ENCODE peak calls at places on chromosomes 16 and 17, in five cellular contexts. L is fibroblast of the aortic adventitia, C is fibroblast of mammary gland, H is breast epithelium, E is mucosa of descending colon. M is an unnamed sample.

GRCh38 chr16:53944026-53944425 is 240.1 kb downstream of the FTO start:
- DNase-seq in L (no peak), C (peak), H (no peak), E (no peak), M (no peak)

GRCh38 chr17:4796550-4796915 is 569 bp downstream of the PSMB6 start:
- DNase-seq in L (peak), C (peak), H (no peak), E (peak), M (peak)

GRCh38 chr17:70552230-70552981 is 383.1 kb downstream of the KCNJ2 start:
- DNase-seq in L (peak), C (peak), H (no peak), E (peak), M (peak)

GRCh38 chr17:2478446-2478845 is 33.2 kb downstream of the METTL16 start:
- DNase-seq in L (no peak), C (no peak), H (no peak), E (no peak), M (no peak)

GRCh38 chr16:85416267-85417109 is 196.6 kb upstream of the GSE1 start:
- DNase-seq in L (peak), C (peak), H (peak), E (peak), M (peak)

GRCh38 chr17:34248807-34249496 is 6.1 kb upstream of the CCL2 start:
- DNase-seq in L (no peak), C (no peak), H (no peak), E (no peak), M (no peak)

GRCh38 chr16:68247932-68248331 is 2.8 kb downstream of the PLA2G15 start:
- DNase-seq in L (no peak), C (no peak), H (no peak), E (no peak), M (no peak)

GRCh38 chr16:1420111-1420539 is 422 bp downstream of the UQCC4 start:
- DNase-seq in L (no peak), C (no peak), H (no peak), E (peak), M (no peak)

GRCh38 chr17:49739662-49740271 is 24.2 kb downstream of the FAM117A start:
- DNase-seq in L (no peak), C (peak), H (peak), E (peak), M (peak)

GRCh38 chr16:27475561-27475960 is 73.6 kb downstream of the IL21R start:
- DNase-seq in L (peak), C (peak), H (no peak), E (no peak), M (peak)

GRCh38 chr16:72876221-72876620 is 171.7 kb downstream of the ZFHX3 start:
- DNase-seq in L (peak), C (peak), H (no peak), E (peak), M (peak)

GRCh38 chr16:81752225-81752875 is 26.7 kb upstream of the PLCG2 start:
- DNase-seq in L (no peak), C (no peak), H (no peak), E (peak), M (no peak)

GRCh38 chr16:67029249-67030096 is 524 bp downstream of the CBFB start:
- DNase-seq in L (peak), C (peak), H (peak), E (peak), M (peak)

GRCh38 chr16:82726306-82726705 is 99.5 kb downstream of the CDH13 start:
- DNase-seq in L (no peak), C (no peak), H (no peak), E (no peak), M (no peak)

GRCh38 chr17:6162216-6162615 is 92.0 kb downstream of the WSCD1 start:
- DNase-seq in L (no peak), C (no peak), H (no peak), E (no peak), M (no peak)

GRCh38 chr16:19844945-19845641 is 39.6 kb downstream of the GPRC5B start:
- DNase-seq in L (peak), C (peak), H (no peak), E (peak), M (peak)

GRCh38 chr16:49969356-49970030 is 55.5 kb upstream of the CNEP1R1 start:
- DNase-seq in L (no peak), C (no peak), H (no peak), E (no peak), M (no peak)

GRCh38 chr16:66116163-66116792 is 250.2 kb upstream of the CDH5 start:
- DNase-seq in L (peak), C (peak), H (no peak), E (no peak), M (peak)

GRCh38 chr17:42679001-42679491 is 2.3 kb upstream of the PLEKHH3 start:
- DNase-seq in L (peak), C (peak), H (no peak), E (peak), M (peak)

GRCh38 chr16:75193730-75194444 is 13.1 kb downstream of the CTRB2 start:
- DNase-seq in L (no peak), C (no peak), H (no peak), E (no peak), M (no peak)

GRCh38 chr17:17480593-17481148 is 3.9 kb downstream of the MED9 start:
- DNase-seq in L (no peak), C (no peak), H (no peak), E (no peak), M (no peak)

GRCh38 chr16:53518550-53519416 is 15.8 kb upstream of the AKTIP start:
- DNase-seq in L (peak), C (peak), H (no peak), E (peak), M (peak)

GRCh38 chr17:63512388-63512787 is 10.8 kb upstream of the KCNH6 start:
- DNase-seq in L (no peak), C (no peak), H (no peak), E (no peak), M (no peak)

GRCh38 chr17:65395924-65396323 is 165.5 kb downstream of the AXIN2 start:
- DNase-seq in L (no peak), C (no peak), H (no peak), E (no peak), M (no peak)

GRCh38 chr16:14669776-14670175 is 24.3 kb downstream of the PLA2G10 start:
- DNase-seq in L (no peak), C (no peak), H (no peak), E (peak), M (no peak)

GRCh38 chr16:11379420-11379819 is 34.2 kb downstream of the RMI2 start:
- DNase-seq in L (peak), C (peak), H (no peak), E (no peak), M (no peak)

GRCh38 chr16:56087636-56088035 is 103.7 kb upstream of the GNAO1 start:
- DNase-seq in L (no peak), C (no peak), H (no peak), E (no peak), M (no peak)

GRCh38 chr17:63222655-63223054 is 223.5 kb downstream of the CYB561 start:
- DNase-seq in L (peak), C (peak), H (no peak), E (no peak), M (peak)

GRCh38 chr17:39776267-39776666 is 38.5 kb downstream of the GRB7 start:
- DNase-seq in L (no peak), C (no peak), H (no peak), E (no peak), M (no peak)

GRCh38 chr17:78653382-78653781 is 76.2 kb upstream of the DNAH17 start:
- DNase-seq in L (peak), C (peak), H (no peak), E (no peak), M (peak)

GRCh38 chr17:55140751-55141150 is 124.0 kb upstream of the HLF start:
- DNase-seq in L (no peak), C (no peak), H (no peak), E (no peak), M (no peak)

GRCh38 chr16:51139568-51139967 is 11.5 kb downstream of the SALL1 start:
- DNase-seq in L (no peak), C (no peak), H (no peak), E (no peak), M (no peak)

GRCh38 chr17:75649687-75650086 is 16.5 kb downstream of the SMIM5 start:
- DNase-seq in L (no peak), C (no peak), H (no peak), E (no peak), M (no peak)

DNA sequence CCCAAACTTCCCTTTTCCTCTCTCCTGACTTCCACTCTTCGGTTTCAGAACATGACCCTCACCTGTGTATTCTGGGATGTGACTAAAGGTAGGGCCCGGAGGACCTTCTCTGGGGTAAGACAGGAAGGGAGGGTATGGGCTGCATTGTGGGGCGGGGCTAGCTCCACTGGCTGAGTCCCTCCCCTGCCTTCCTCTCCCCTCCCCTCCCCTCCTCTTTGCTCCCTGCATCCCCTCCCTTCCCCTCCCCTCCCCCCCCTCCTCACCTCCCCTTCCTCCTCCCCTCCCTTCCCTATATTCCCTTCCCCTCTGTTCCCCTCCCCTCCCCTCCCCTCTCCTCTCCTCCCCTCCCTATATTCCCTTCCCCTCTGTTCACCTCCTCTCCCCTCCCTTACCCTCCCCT is 11.7 kb downstream of the ADGRG3 start:
- DNase-seq in L (no peak), C (no peak), H (no peak), E (no peak), M (no peak)
- TF ChIP-seq CTCF in L (no peak), C (no peak), H (no peak), E (no peak), M (no peak)

DNA sequence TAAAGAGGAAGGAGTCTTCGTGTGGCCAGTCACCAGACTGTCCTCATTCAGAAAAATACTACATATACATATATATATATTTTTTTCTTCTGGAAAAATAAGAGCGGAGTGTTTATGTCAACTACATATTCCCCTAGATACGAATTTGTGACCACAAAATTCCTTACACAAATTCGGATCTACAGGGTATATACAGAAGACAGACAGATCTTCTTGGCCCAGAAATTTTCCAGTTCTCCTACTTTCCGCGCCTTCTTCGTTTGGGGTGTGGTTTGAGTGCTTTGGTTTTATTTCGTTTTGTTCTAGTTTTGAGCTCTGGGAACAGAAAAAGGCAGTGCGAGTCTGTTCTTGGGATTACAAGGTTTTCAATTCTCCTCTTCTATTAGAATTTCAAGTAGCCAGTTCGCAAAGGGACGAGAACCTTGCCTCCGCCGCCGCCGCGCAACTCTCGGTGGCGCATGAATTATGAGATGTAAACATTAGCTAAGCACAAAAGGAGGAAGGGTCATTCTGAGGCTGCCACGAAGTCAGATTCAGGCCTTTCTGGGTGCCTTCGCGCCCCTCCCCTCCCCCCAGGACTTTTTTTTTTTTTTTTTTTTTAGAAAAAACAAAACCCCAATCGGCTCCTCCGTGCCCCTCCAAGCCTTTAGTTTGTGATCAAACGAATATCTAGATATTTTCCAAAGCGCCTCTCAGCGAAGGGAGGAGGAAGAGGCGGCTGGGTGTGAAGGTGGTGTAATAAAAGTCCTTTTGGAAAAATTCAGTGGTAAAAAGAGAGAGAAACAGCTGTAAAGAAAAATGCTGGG is 1.8 kb upstream of the HOXB4 start:
- DNase-seq in L (peak), C (no peak), H (no peak), E (no peak), M (peak)
- H3K4me3 ChIP-seq in L (peak), C (peak), H (peak), E (no peak), M (no peak)

GRCh38 chr17:73420897-73421296 is 109.1 kb upstream of the CDC42EP4 start:
- DNase-seq in L (no peak), C (peak), H (no peak), E (no peak), M (no peak)
- TF ChIP-seq CTCF in L (peak), C (peak), H (no peak), E (no peak), M (peak)

GRCh38 chr17:56976941-56977570 is 875 bp upstream of the SCPEP1 start:
- DNase-seq in L (peak), C (no peak), H (no peak), E (no peak), M (no peak)

GRCh38 chr17:56982312-56982711 is 4.4 kb downstream of the SCPEP1 start:
- DNase-seq in L (no peak), C (no peak), H (no peak), E (no peak), M (no peak)

GRCh38 chr17:56977673-56978395 is at the start of gene SCPEP1:
- DNase-seq in L (peak), C (peak), H (peak), E (peak), M (peak)

GRCh38 chr17:56978441-56979090 is 635 bp downstream of the SCPEP1 start:
- DNase-seq in L (peak), C (peak), H (no peak), E (no peak), M (peak)

DNA sequence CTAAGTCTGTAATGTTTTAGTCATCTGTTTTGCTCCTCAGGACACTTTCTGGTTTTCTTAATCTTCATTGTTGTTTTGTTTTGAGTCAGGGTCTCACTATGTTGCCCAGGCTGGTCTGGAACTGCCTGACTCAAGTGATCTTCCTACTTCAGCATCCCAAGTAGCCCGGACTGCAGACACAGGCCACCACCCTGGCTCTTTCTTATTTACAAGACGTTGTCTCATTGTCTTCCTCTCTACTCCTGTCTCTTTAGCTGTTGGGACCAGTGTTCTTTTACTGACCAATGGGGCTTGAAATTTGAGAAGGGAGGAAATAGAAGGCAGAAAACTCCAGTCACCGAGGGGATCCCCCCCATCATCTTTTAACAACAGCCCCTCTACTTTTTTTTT is 1.2 kb downstream of the SCPEP1 start:
- DNase-seq in L (peak), C (no peak), H (no peak), E (no peak), M (no peak)
- H3K4me3 ChIP-seq in L (peak), C (no peak), H (peak), E (no peak), M (peak)

M was measured in fibroblast of villous mesenchyme.